ENCODE peak calls at places on chromosomes 3 and 15, in four cellular contexts. One of them, this sample, is unnamed.

GRCh38 chr3:169769287-169770181 is at the start of gene ACTRT3:
- DNase-seq in neuronal stem cell: peak
- DNase-seq in trophoblast cell: peak
- DNase-seq in H9: peak
- DNase-seq in this sample: no peak

GRCh38 chr3:43401171-43401570 is 114.8 kb downstream of the SNRK start:
- DNase-seq in neuronal stem cell: no peak
- DNase-seq in trophoblast cell: no peak
- DNase-seq in H9: no peak
- DNase-seq in this sample: no peak

GRCh38 chr3:184132947-184133346 is 2.2 kb upstream of the EIF2B5 start:
- DNase-seq in neuronal stem cell: no peak
- DNase-seq in trophoblast cell: no peak
- DNase-seq in H9: no peak
- DNase-seq in this sample: no peak

GRCh38 chr3:150911780-150912179 is 6.5 kb upstream of the MINDY4B start:
- DNase-seq in neuronal stem cell: no peak
- DNase-seq in trophoblast cell: no peak
- DNase-seq in H9: no peak
- DNase-seq in this sample: no peak

GRCh38 chr15:94230886-94231727 is at the start of gene MCTP2:
- DNase-seq in neuronal stem cell: peak
- DNase-seq in trophoblast cell: peak
- DNase-seq in H9: peak
- DNase-seq in this sample: peak

GRCh38 chr3:13461169-13462124 is 18.7 kb upstream of the HDAC11 start:
- DNase-seq in neuronal stem cell: peak
- DNase-seq in trophoblast cell: peak
- DNase-seq in H9: peak
- DNase-seq in this sample: peak

GRCh38 chr3:124034016-124034808 is 42.3 kb upstream of the ROPN1 start:
- DNase-seq in neuronal stem cell: peak
- DNase-seq in trophoblast cell: no peak
- DNase-seq in H9: peak
- DNase-seq in this sample: no peak

GRCh38 chr3:99714146-99714545 is 75.8 kb downstream of the COL8A1 start:
- DNase-seq in neuronal stem cell: no peak
- DNase-seq in trophoblast cell: no peak
- DNase-seq in H9: no peak
- DNase-seq in this sample: no peak

GRCh38 chr3:117399311-117400068 is 689.9 kb downstream of the TUSC7 start:
- DNase-seq in neuronal stem cell: peak
- DNase-seq in trophoblast cell: no peak
- DNase-seq in H9: peak
- DNase-seq in this sample: peak

GRCh38 chr3:196694202-196694638 is 17.8 kb downstream of the CEP19 start:
- DNase-seq in neuronal stem cell: no peak
- DNase-seq in trophoblast cell: no peak
- DNase-seq in H9: no peak
- DNase-seq in this sample: no peak

GRCh38 chr15:40925863-40926658 is 3.1 kb upstream of the DLL4 start:
- DNase-seq in neuronal stem cell: no peak
- DNase-seq in trophoblast cell: no peak
- DNase-seq in H9: peak
- DNase-seq in this sample: peak

GRCh38 chr3:171049831-171050444 is 23.4 kb upstream of the SLC2A2 start:
- DNase-seq in neuronal stem cell: peak
- DNase-seq in trophoblast cell: peak
- DNase-seq in H9: peak
- DNase-seq in this sample: peak

GRCh38 chr15:40770147-40770721 is 454 bp downstream of the C15orf62 start:
- DNase-seq in neuronal stem cell: no peak
- DNase-seq in trophoblast cell: no peak
- DNase-seq in H9: no peak
- DNase-seq in this sample: no peak

GRCh38 chr3:74469713-74470112 is 144.7 kb downstream of the CNTN3 start:
- DNase-seq in neuronal stem cell: no peak
- DNase-seq in trophoblast cell: no peak
- DNase-seq in H9: no peak
- DNase-seq in this sample: no peak

GRCh38 chr3:151962891-151963290 is 89.4 kb downstream of the SUCNR1 start:
- DNase-seq in neuronal stem cell: no peak
- DNase-seq in trophoblast cell: no peak
- DNase-seq in H9: no peak
- DNase-seq in this sample: no peak

GRCh38 chr3:152190636-152191183 is 78.0 kb upstream of the MBNL1 start:
- DNase-seq in neuronal stem cell: no peak
- DNase-seq in trophoblast cell: peak
- DNase-seq in H9: no peak
- DNase-seq in this sample: no peak

GRCh38 chr3:10774825-10775224 is 41.2 kb upstream of the SLC6A11 start:
- DNase-seq in neuronal stem cell: no peak
- DNase-seq in trophoblast cell: no peak
- DNase-seq in H9: no peak
- DNase-seq in this sample: peak

GRCh38 chr15:64443016-64443415 is 17.4 kb upstream of the ZNF609 start:
- DNase-seq in neuronal stem cell: no peak
- DNase-seq in trophoblast cell: peak
- DNase-seq in H9: no peak
- DNase-seq in this sample: no peak

GRCh38 chr3:112709929-112710328 is 69.0 kb upstream of the CCDC80 start:
- DNase-seq in neuronal stem cell: no peak
- DNase-seq in trophoblast cell: no peak
- DNase-seq in H9: no peak
- DNase-seq in this sample: no peak

GRCh38 chr3:63295806-63296205 is 17.7 kb downstream of the SYNPR start:
- DNase-seq in neuronal stem cell: no peak
- DNase-seq in trophoblast cell: peak
- DNase-seq in H9: no peak
- DNase-seq in this sample: no peak

GRCh38 chr3:113231827-113232253 is 20.5 kb downstream of the BOC start:
- DNase-seq in neuronal stem cell: no peak
- DNase-seq in trophoblast cell: peak
- DNase-seq in H9: peak
- DNase-seq in this sample: no peak

GRCh38 chr3:122868322-122868721 is 73.5 kb downstream of the SLC49A4 start:
- DNase-seq in neuronal stem cell: no peak
- DNase-seq in trophoblast cell: no peak
- DNase-seq in H9: no peak
- DNase-seq in this sample: no peak

GRCh38 chr3:179449621-179450020 is 1.6 kb downstream of the GNB4 start:
- DNase-seq in neuronal stem cell: no peak
- DNase-seq in trophoblast cell: peak
- DNase-seq in H9: no peak
- DNase-seq in this sample: no peak

GRCh38 chr3:17806201-17806600 is 63.8 kb upstream of the TBC1D5 start:
- DNase-seq in neuronal stem cell: no peak
- DNase-seq in trophoblast cell: no peak
- DNase-seq in H9: no peak
- DNase-seq in this sample: no peak

GRCh38 chr15:96326551-96327154 is 3.8 kb upstream of the NR2F2 start:
- DNase-seq in neuronal stem cell: no peak
- DNase-seq in trophoblast cell: peak
- DNase-seq in H9: peak
- DNase-seq in this sample: no peak

GRCh38 chr3:120506076-120506827 is 55.5 kb upstream of the FSTL1 start:
- DNase-seq in neuronal stem cell: no peak
- DNase-seq in trophoblast cell: no peak
- DNase-seq in H9: no peak
- DNase-seq in this sample: no peak

GRCh38 chr15:73631915-73632669 is 1.1 kb downstream of the NPTN start:
- DNase-seq in neuronal stem cell: no peak
- DNase-seq in trophoblast cell: peak
- DNase-seq in H9: peak
- DNase-seq in this sample: no peak

GRCh38 chr15:69129026-69129385 is 31.4 kb upstream of the GLCE start:
- DNase-seq in neuronal stem cell: no peak
- DNase-seq in trophoblast cell: peak
- DNase-seq in H9: no peak
- DNase-seq in this sample: no peak

GRCh38 chr3:2172561-2173171 is 74.0 kb downstream of the CNTN4 start:
- DNase-seq in neuronal stem cell: no peak
- DNase-seq in trophoblast cell: no peak
- DNase-seq in H9: no peak
- DNase-seq in this sample: no peak

GRCh38 chr3:177037241-177037640 is 160.0 kb downstream of the TBL1XR1 start:
- DNase-seq in neuronal stem cell: no peak
- DNase-seq in trophoblast cell: no peak
- DNase-seq in H9: no peak
- DNase-seq in this sample: no peak

GRCh38 chr15:87557871-87558270 is 698.7 kb downstream of the NTRK3 start:
- DNase-seq in neuronal stem cell: no peak
- DNase-seq in trophoblast cell: no peak
- DNase-seq in H9: no peak
- DNase-seq in this sample: no peak

GRCh38 chr15:95910643-95911212 is 419.8 kb upstream of the NR2F2 start:
- DNase-seq in neuronal stem cell: no peak
- DNase-seq in trophoblast cell: no peak
- DNase-seq in H9: peak
- DNase-seq in this sample: peak

GRCh38 chr15:48557335-48557734 is 88.2 kb downstream of the FBN1 start:
- DNase-seq in neuronal stem cell: no peak
- DNase-seq in trophoblast cell: no peak
- DNase-seq in H9: no peak
- DNase-seq in this sample: no peak

GRCh38 chr3:111592941-111593340 is 2.2 kb downstream of the ZBED2 start:
- DNase-seq in neuronal stem cell: no peak
- DNase-seq in trophoblast cell: no peak
- DNase-seq in H9: no peak
- DNase-seq in this sample: no peak

GRCh38 chr3:195820186-195820585 is 8.5 kb upstream of the MUC4 start:
- DNase-seq in neuronal stem cell: no peak
- DNase-seq in trophoblast cell: no peak
- DNase-seq in H9: no peak
- DNase-seq in this sample: no peak

DNA sequence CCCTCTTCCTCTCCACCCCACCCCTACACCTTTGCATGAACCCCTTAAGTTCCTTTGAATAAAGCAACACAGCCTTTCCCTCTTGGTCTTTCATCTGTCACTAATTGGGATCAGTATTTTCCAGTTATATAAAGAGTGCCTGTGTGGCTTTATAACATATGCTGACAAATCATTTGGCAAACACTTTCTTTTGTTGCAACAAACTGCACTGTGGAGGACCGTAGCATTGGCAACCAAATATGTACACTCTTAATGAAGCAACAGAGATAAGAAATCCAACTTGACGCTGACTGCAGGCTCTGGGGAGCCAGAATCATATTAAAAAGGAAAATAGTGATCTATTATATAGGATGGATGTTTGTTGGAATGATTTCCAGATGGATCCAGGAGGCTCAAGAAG is 120.1 kb upstream of the PRICKLE2 start:
- DNase-seq in neuronal stem cell: no peak
- DNase-seq in trophoblast cell: no peak
- DNase-seq in H9: no peak
- DNase-seq in this sample: no peak
- H2BK12ac ChIP-seq in neuronal stem cell: no peak
- H2BK12ac ChIP-seq in trophoblast cell: peak
- H2BK12ac ChIP-seq in H9: no peak
- H2BK12ac ChIP-seq in this sample: no peak

GRCh38 chr3:165078293-165078692 is at the start of gene SI:
- DNase-seq in neuronal stem cell: no peak
- DNase-seq in trophoblast cell: no peak
- DNase-seq in H9: no peak
- DNase-seq in this sample: no peak
- H2BK12ac ChIP-seq in neuronal stem cell: no peak
- H2BK12ac ChIP-seq in trophoblast cell: no peak
- H2BK12ac ChIP-seq in H9: no peak
- H2BK12ac ChIP-seq in this sample: no peak

DNA sequence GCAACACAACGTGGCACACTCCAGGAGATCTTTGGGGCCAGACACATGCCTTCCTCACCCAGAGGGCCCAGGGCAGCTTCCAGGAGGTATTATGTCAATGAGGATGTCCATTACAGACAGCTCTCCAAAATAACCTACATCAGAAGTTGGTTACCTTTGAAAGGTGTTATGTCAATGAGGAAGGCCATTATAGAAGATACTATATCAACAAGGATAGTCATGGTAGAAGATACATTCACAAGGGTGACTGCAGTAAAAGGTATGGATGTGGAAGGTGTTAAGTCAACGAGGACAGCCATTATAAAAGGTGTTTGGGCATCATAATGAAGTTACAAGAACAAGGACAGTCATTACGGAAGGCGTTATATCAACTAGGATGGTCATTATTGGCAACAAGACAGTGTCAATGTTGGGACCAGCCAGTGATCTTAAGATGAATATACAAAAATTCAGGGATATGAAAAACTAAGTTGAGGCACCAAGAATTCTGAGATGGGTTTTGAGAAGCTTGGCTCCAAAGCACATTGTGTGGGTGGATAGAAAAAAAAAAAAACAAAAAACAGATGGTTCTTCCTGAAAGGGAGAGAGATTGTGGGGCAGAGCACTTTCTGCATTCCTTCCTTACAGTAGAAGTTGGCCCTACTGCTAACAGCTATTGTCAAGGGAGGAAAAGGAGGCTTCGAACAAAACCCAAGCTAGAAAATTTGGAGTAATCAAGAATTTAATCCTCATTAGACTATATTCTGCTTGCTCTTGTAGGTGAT is 11.2 kb downstream of the CDCP1 start:
- DNase-seq in neuronal stem cell: no peak
- DNase-seq in trophoblast cell: no peak
- DNase-seq in H9: no peak
- DNase-seq in this sample: no peak
- H2BK12ac ChIP-seq in neuronal stem cell: no peak
- H2BK12ac ChIP-seq in trophoblast cell: no peak
- H2BK12ac ChIP-seq in H9: no peak
- H2BK12ac ChIP-seq in this sample: no peak

DNA sequence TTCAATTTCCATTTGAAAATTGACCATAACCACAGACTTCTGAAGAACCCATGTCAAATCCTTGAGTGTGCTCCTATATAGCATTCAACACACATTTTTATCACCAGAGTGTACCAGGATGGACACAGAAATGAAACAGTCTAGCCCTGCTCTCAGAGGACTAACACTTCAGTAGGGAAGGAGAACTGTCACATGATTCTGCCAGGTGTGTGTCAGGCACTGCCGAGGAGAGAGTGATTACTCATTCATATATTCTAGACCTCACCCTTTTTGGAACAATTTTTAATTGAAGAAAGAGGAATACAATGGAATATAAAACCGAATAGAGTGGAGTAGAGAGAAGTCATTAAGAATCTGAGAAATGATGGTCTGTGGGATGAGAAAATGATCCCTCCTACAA is 125.8 kb downstream of the ERC2 start:
- DNase-seq in neuronal stem cell: no peak
- DNase-seq in trophoblast cell: no peak
- DNase-seq in H9: no peak
- DNase-seq in this sample: no peak
- H2BK12ac ChIP-seq in neuronal stem cell: no peak
- H2BK12ac ChIP-seq in trophoblast cell: no peak
- H2BK12ac ChIP-seq in H9: no peak
- H2BK12ac ChIP-seq in this sample: no peak

GRCh38 chr15:90033448-90033847 is 32.3 kb downstream of the ZNF710 start:
- DNase-seq in neuronal stem cell: no peak
- DNase-seq in trophoblast cell: no peak
- DNase-seq in H9: no peak
- DNase-seq in this sample: no peak
- H2BK12ac ChIP-seq in neuronal stem cell: no peak
- H2BK12ac ChIP-seq in trophoblast cell: no peak
- H2BK12ac ChIP-seq in H9: no peak
- H2BK12ac ChIP-seq in this sample: no peak

GRCh38 chr3:194671900-194672808 is at the start of gene LSG1:
- DNase-seq in neuronal stem cell: peak
- DNase-seq in trophoblast cell: peak
- DNase-seq in H9: peak
- DNase-seq in this sample: peak
- H2BK12ac ChIP-seq in neuronal stem cell: no peak
- H2BK12ac ChIP-seq in trophoblast cell: no peak
- H2BK12ac ChIP-seq in H9: no peak
- H2BK12ac ChIP-seq in this sample: no peak

This sample was measured in H1.